ENCODE peak calls at places on chromosomes 5 and 9, in six cellular contexts. C is CD8-positive, alpha-beta T cell; E is right cardiac atrium; O is ascending aorta; Y is ovary; Z is GM23248. D is an unnamed sample. For H3K4me1, the result is how much of the 10 kb centered on the place peaks cover.

GRCh38 chr9:36878986-36879982 is 154.8 kb downstream of the PAX5 start:
- DNase-seq in C (no peak), E (no peak), O (no peak), Y (no peak), Z (no peak), D (no peak)

GRCh38 chr9:79501546-79501945 is 70.2 kb upstream of the TLE4 start:
- DNase-seq in C (no peak), E (no peak), O (no peak), Y (no peak), Z (no peak), D (no peak)

GRCh38 chr9:77595426-77596051 is 52.6 kb downstream of the GNA14 start:
- DNase-seq in C (no peak), E (no peak), O (no peak), Y (no peak), Z (no peak), D (no peak)

GRCh38 chr9:80496901-80497565 is 925.3 kb downstream of the TLE4 start:
- DNase-seq in C (no peak), E (no peak), O (no peak), Y (no peak), Z (no peak), D (no peak)

GRCh38 chr9:83965350-83966208 is 14.4 kb downstream of the HNRNPK start:
- DNase-seq in C (no peak), E (peak), O (no peak), Y (no peak), Z (no peak), D (no peak)

GRCh38 chr9:37966443-37967271 is 62.7 kb upstream of the SLC25A51 start:
- DNase-seq in C (no peak), E (no peak), O (no peak), Y (no peak), Z (no peak), D (no peak)

GRCh38 chr5:72141440-72142271 is 34.4 kb downstream of the MAP1B start:
- DNase-seq in C (no peak), E (peak), O (peak), Y (peak), Z (peak), D (no peak)

GRCh38 chr9:14687042-14687719 is 6.1 kb downstream of the ZDHHC21 start:
- DNase-seq in C (no peak), E (no peak), O (no peak), Y (no peak), Z (peak), D (no peak)

GRCh38 chr5:124161286-124161685 is 585.2 kb downstream of the ZNF608 start:
- DNase-seq in C (no peak), E (no peak), O (no peak), Y (no peak), Z (no peak), D (no peak)

GRCh38 chr5:1824903-1825841 is 24.0 kb downstream of the NDUFS6 start:
- DNase-seq in C (no peak), E (no peak), O (no peak), Y (no peak), Z (no peak), D (no peak)

DNA sequence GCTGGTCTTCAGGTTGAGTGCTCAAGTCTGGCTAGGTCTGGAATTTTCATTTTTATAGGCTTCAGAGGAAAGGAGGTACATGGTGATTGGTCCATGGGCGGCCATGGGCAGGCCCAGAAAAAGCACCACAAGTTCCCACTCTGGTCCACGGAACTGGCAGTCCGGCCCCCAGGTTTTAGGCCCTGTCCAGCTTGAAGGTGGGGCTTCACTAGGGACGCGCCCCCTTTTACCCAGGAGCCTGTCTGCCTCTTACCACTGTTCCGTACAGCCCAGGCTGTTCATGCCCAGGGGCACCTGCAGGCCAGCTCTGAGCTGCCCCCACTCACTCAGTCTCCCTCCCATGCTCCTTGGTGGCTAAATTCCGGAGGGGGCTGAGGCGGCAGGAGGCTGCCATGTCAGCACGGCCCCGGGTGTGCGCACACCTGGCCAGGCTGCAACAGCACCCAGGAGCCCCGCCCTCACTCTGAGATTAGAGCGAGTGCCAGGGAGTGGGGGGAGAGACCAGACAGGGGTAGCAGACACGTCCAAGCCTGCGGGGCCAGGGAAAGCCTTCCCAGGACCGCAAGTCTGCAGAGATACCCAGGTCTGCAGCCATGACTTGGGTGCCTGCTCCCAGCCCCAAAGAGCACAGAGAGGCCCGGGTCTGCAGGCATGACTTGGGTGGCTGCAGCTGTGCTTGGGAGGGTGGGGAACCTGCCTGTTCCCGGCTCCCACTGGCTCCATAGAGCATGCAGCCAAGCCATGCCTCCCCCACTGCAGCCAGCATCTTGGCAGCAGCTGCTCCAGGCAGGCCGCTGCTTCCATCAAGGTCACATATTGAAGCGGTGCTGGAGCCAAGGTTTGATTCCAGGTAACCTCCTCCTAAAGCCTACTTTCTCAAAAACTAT is 390.2 kb upstream of the SGCD start:
- DNase-seq in C (no peak), E (peak), O (no peak), Y (peak), Z (no peak), D (no peak)
- H3K27ac ChIP-seq in C (no peak), E (no peak), O (no peak), Y (no peak), Z (no peak), D (no peak)

DNA sequence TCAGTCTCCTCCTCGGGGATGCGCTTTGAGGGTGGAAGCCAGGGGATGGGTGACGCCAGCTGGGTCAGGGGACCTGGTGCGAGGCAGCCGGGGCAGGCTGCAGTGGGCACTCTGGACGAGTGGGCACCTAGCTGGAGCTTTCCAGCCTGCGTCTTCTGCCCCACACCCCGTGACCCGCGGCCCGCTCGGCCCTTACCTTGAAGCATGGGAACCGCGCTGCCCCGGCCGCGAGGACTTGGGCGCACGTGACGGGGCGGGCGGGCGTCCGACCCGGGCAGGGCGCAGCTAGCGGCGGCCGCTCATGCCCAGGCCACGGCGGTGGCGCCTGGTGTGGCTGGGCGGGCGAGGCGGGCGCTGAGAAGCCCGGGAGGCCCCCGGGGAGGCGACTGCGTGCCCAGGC is 308 bp downstream of the FAM163B start:
- DNase-seq in C (no peak), E (peak), O (no peak), Y (no peak), Z (no peak), D (no peak)
- H3K4me1 ChIP-seq in C (under half), E (under half), O (under half), Y (under half), Z (under half), D (under half)

GRCh38 chr9:128575921-128576320 is 23.5 kb downstream of the SPTAN1 start:
- DNase-seq in C (no peak), E (no peak), O (no peak), Y (no peak), Z (peak), D (no peak)
- H3K27ac ChIP-seq in C (no peak), E (no peak), O (peak), Y (no peak), Z (peak), D (no peak)

GRCh38 chr5:142823176-142823575 is 53.0 kb downstream of the ARHGAP26 start:
- DNase-seq in C (no peak), E (no peak), O (no peak), Y (no peak), Z (no peak), D (no peak)
- H3K4me1 ChIP-seq in C (under half), E (under half), O (under half), Y (under half), Z (half or more), D (under half)

GRCh38 chr5:78543292-78543691 is 105.3 kb downstream of the LHFPL2 start:
- DNase-seq in C (no peak), E (no peak), O (no peak), Y (no peak), Z (no peak), D (no peak)

GRCh38 chr5:78543916-78544315 is 104.7 kb downstream of the LHFPL2 start:
- DNase-seq in C (no peak), E (no peak), O (no peak), Y (no peak), Z (no peak), D (no peak)

GRCh38 chr5:78542321-78542840 is 106.2 kb downstream of the LHFPL2 start:
- DNase-seq in C (no peak), E (no peak), O (no peak), Y (no peak), Z (no peak), D (no peak)

GRCh38 chr5:78540335-78541057 is 108.1 kb downstream of the LHFPL2 start:
- DNase-seq in C (no peak), E (peak), O (peak), Y (no peak), Z (no peak), D (no peak)

DNA sequence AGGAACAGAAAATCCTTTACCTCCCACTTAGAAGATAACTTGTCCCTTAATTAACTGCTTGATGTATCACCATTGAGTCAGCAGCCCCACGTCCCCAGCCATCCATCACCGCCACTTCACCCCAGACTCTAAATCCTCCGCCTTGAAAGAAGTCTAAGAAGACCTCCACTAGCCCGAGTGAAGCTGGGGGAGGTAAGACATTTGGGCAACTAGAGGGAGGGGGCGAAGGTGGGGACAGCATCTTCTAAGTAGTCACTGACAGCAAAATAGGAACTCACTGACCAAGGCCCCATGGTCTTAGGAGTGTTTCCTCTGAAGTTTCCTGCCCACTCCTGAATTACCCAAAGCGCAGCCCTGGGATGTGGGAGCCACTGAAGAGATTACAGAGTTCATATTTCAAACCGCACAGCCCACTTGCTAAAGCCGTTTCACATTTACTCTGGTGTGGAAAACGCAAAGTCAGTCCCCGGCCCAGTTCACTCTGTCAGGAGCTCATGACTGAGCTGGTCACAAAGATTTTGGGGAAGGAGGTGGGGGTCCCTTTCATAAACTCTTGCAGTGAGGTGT is 107.4 kb downstream of the LHFPL2 start:
- DNase-seq in C (no peak), E (no peak), O (peak), Y (no peak), Z (no peak), D (no peak)
- H3K27ac ChIP-seq in C (no peak), E (peak), O (peak), Y (no peak), Z (no peak), D (peak)